ENCODE peak calls at places on chromosome 1, in four cellular contexts. T, W, J and A are unnamed samples.

GRCh38 chr1:50424045-50424939 is 1.0 kb upstream of the DMRTA2 start:
- DNase-seq in T (peak; percentile 52), W (no peak), J (no peak), A (no peak)

GRCh38 chr1:39988618-39989343 is 33.8 kb downstream of the MFSD2A start:
- DNase-seq in T (no peak), W (no peak), J (peak; percentile 82), A (peak; percentile 5)

GRCh38 chr1:55987491-55988255 is 591.7 kb downstream of the PLPP3 start:
- DNase-seq in T (peak; percentile 28), W (peak; percentile 19), J (no peak), A (no peak)

GRCh38 chr1:2480986-2481364 is 4.9 kb downstream of the PLCH2 start:
- DNase-seq in T (no peak), W (no peak), J (no peak), A (no peak)

GRCh38 chr1:185338719-185339622 is 21.9 kb upstream of the IVNS1ABP start:
- DNase-seq in T (peak; percentile 21), W (peak; percentile 80), J (no peak), A (no peak)

GRCh38 chr1:203163891-203164635 is 11.6 kb downstream of the MYBPH start:
- DNase-seq in T (no peak), W (no peak), J (no peak), A (no peak)

GRCh38 chr1:101526813-101527212 is 290.0 kb downstream of the S1PR1 start:
- DNase-seq in T (no peak), W (no peak), J (no peak), A (no peak)

GRCh38 chr1:245972476-245972875 is 534.6 kb downstream of the SMYD3 start:
- DNase-seq in T (no peak), W (no peak), J (no peak), A (peak; percentile 7)

GRCh38 chr1:239386453-239387303 is at the start of gene CHRM3:
- DNase-seq in T (peak; percentile 81), W (peak; percentile 82), J (peak; percentile 90), A (peak; percentile 6)

GRCh38 chr1:20698195-20698910 is 19.5 kb downstream of the KIF17 start:
- DNase-seq in T (no peak), W (no peak), J (peak; percentile 80), A (peak; percentile 70)

GRCh38 chr1:32470991-32471694 is 6.3 kb downstream of the ZBTB8B start:
- DNase-seq in T (peak; percentile 69), W (no peak), J (no peak), A (no peak)

GRCh38 chr1:158067651-158068050 is 74.2 kb downstream of the KIRREL1 start:
- DNase-seq in T (no peak), W (no peak), J (no peak), A (peak; percentile 87)

GRCh38 chr1:58815680-58816071 is 31.8 kb upstream of the JUN start:
- DNase-seq in T (peak; percentile 55), W (no peak), J (peak; percentile 71), A (peak; percentile 48)

GRCh38 chr1:2335721-2336475 is 55.5 kb downstream of the MORN1 start:
- DNase-seq in T (no peak), W (no peak), J (no peak), A (no peak)

DNA sequence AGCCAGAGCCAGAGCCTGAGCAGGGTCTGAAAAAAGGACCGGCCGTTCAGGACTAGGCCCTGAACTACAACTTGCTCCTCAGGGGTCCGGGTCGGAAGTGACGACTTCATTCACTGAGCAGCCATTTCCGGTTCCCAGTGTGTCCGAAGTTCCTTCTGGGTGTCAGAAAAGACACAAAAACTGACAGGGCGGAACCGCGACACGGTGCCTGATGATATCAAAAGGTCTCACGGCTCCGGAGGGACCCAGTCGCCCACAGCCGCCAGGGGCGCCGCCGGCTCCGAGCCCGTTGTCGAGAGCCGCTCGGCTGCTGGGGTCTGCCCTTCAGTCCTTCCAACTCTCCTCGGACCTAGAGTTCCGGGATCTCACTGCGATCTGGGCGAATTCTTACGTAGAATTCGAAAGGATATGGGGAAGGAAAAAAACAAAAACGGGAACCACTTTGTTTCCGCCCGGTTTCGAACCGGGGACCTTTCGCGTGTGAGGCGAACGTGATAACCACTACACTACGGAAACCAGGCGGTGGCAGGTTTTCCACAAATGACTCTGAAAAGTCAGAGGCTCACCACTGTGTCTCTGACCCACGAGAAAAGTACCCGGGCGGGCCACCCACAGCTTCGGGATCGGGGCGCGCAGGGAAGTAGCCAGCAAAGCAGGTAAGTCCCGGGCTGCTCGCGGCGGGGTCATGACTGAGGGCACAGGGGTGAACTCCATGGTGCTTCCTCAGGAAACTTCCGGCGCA is 31.8 kb upstream of the CFAP126 start:
- DNase-seq in T (peak; percentile 94), W (peak; percentile 99), J (peak; percentile 96), A (peak; percentile 94)
- TF ChIP-seq EZH2 in T (no peak), W (no peak), J (no peak), A (no peak)

GRCh38 chr1:156595016-156595415 is 3.4 kb downstream of the NAXE start:
- DNase-seq in T (no peak), W (no peak), J (no peak), A (no peak)

GRCh38 chr1:156598125-156598524 is 3.2 kb downstream of the GPATCH4 start:
- DNase-seq in T (no peak), W (no peak), J (no peak), A (no peak)

GRCh38 chr1:156594124-156594678 is 2.6 kb downstream of the NAXE start:
- DNase-seq in T (no peak), W (no peak), J (no peak), A (no peak)

GRCh38 chr1:156598731-156599432 is 2.4 kb downstream of the GPATCH4 start:
- DNase-seq in T (no peak), W (no peak), J (no peak), A (no peak)

GRCh38 chr1:156596426-156596825 is 4.8 kb downstream of the NAXE start:
- DNase-seq in T (no peak), W (no peak), J (no peak), A (no peak)
- H3F3A ChIP-seq in T (peaks cover 61% of the 10 kb centered on the region), W (peaks cover 39% of the 10 kb centered on the region), J (no peaks in the 10 kb centered on the region), A (peaks cover 19% of the 10 kb centered on the region)

DNA sequence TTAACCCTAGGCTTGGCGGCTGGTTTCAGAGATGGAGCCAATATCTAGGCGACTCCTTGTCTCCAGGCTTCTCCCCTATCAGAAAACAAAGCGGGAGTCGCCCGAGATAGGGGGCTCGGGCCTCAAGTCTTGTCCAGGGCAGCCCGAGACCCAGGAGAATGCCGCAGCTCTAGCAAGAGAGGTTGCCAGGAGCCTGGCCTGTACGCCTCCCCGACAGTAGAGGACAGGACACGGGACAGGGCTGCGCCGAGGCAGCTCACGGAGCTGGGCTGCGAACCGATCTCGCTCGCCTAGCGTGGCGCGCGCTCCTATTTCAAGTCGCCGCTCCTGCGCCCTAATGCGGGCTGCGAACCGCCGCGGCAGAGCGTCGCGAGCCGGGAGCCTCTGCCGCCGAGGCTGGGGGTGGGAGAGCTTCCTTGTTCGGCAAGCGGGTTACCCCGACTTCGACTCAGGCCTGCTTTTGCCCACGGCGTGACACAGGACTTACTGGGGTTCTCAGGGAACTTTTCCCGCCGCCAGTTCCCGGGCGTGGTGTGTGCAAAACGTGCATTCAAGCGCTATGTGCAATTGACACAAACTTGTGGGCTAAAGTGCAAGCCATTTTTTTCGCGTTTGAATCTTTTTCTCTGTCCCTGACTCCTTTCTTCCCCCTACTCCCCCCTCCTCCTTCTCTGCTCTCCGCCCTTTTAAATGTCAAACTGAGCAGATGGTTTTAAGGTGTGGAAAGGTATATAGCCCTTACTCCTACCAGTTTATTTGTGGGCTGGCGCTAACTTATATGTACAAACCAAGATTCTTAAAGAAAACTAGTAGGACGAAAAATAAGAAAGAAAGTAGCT is 2.4 kb upstream of the PROX1 start:
- DNase-seq in T (peak; percentile 65), W (no peak), J (no peak), A (no peak)
- TF ChIP-seq EZH2 in T (peak; percentile 86), W (no peak), J (peak; percentile 70), A (peak; percentile 0)

GRCh38 chr1:63198921-63199530 is 123.3 kb upstream of the FOXD3 start:
- DNase-seq in T (peak; percentile 76), W (no peak), J (no peak), A (no peak)
- H3F3A ChIP-seq in T (peaks cover 9% of the 10 kb centered on the region), W (no peaks in the 10 kb centered on the region), J (no peaks in the 10 kb centered on the region), A (no peaks in the 10 kb centered on the region)